ENCODE peak calls at places on chromosomes 7 and 10, in seven cellular contexts. One of them, this sample, is unnamed.

GRCh38 chr10:126135177-126135576 is 238.8 kb downstream of the FANK1 start:
- DNase-seq in left lobe of liver: no peak
- DNase-seq in pons: no peak
- DNase-seq in NCI-H226: no peak
- DNase-seq in GM20000: no peak
- DNase-seq in HTR-8/SVneo: no peak
- DNase-seq in AG09309: no peak
- DNase-seq in this sample: no peak

GRCh38 chr7:40202851-40203250 is 68.0 kb downstream of the SUGCT start:
- DNase-seq in HTR-8/SVneo: no peak
- DNase-seq in NCI-H226: peak
- DNase-seq in pons: no peak
- DNase-seq in GM20000: no peak
- DNase-seq in left lobe of liver: no peak
- DNase-seq in AG09309: no peak
- DNase-seq in this sample: no peak

GRCh38 chr7:118559207-118559606 is 334.7 kb downstream of the ANKRD7 start:
- DNase-seq in NCI-H226: no peak
- DNase-seq in AG09309: no peak
- DNase-seq in left lobe of liver: no peak
- DNase-seq in GM20000: no peak
- DNase-seq in pons: no peak
- DNase-seq in HTR-8/SVneo: no peak
- DNase-seq in this sample: no peak

GRCh38 chr7:82700739-82701138 is 257.2 kb upstream of the CACNA2D1 start:
- DNase-seq in AG09309: no peak
- DNase-seq in HTR-8/SVneo: no peak
- DNase-seq in GM20000: no peak
- DNase-seq in pons: no peak
- DNase-seq in left lobe of liver: no peak
- DNase-seq in NCI-H226: no peak
- DNase-seq in this sample: no peak

GRCh38 chr7:91628742-91629141 is 251.8 kb downstream of the MTERF1 start:
- DNase-seq in AG09309: no peak
- DNase-seq in GM20000: no peak
- DNase-seq in HTR-8/SVneo: no peak
- DNase-seq in pons: no peak
- DNase-seq in left lobe of liver: no peak
- DNase-seq in NCI-H226: peak
- DNase-seq in this sample: no peak

GRCh38 chr7:159091480-159092475 is 52.9 kb downstream of the VIPR2 start:
- DNase-seq in pons: no peak
- DNase-seq in HTR-8/SVneo: no peak
- DNase-seq in GM20000: no peak
- DNase-seq in AG09309: no peak
- DNase-seq in left lobe of liver: peak
- DNase-seq in NCI-H226: no peak
- DNase-seq in this sample: peak

GRCh38 chr10:91976324-91977051 is 52.9 kb downstream of the BTAF1 start:
- DNase-seq in NCI-H226: peak
- DNase-seq in left lobe of liver: no peak
- DNase-seq in AG09309: no peak
- DNase-seq in pons: no peak
- DNase-seq in GM20000: no peak
- DNase-seq in HTR-8/SVneo: no peak
- DNase-seq in this sample: no peak

GRCh38 chr7:22962775-22963358 is 51.1 kb downstream of the HYCC1 start:
- DNase-seq in HTR-8/SVneo: no peak
- DNase-seq in GM20000: no peak
- DNase-seq in left lobe of liver: no peak
- DNase-seq in NCI-H226: no peak
- DNase-seq in pons: no peak
- DNase-seq in AG09309: no peak
- DNase-seq in this sample: no peak

GRCh38 chr7:144048648-144049047 is at the start of gene OR2A5:
- DNase-seq in GM20000: no peak
- DNase-seq in AG09309: no peak
- DNase-seq in NCI-H226: no peak
- DNase-seq in left lobe of liver: no peak
- DNase-seq in pons: no peak
- DNase-seq in HTR-8/SVneo: no peak
- DNase-seq in this sample: no peak

GRCh38 chr7:6375346-6376101 is 72.2 kb downstream of the DAGLB start:
- DNase-seq in NCI-H226: no peak
- DNase-seq in GM20000: no peak
- DNase-seq in AG09309: no peak
- DNase-seq in left lobe of liver: no peak
- DNase-seq in pons: peak
- DNase-seq in HTR-8/SVneo: no peak
- DNase-seq in this sample: no peak

GRCh38 chr7:44235066-44235465 is 34.3 kb downstream of the YKT6 start:
- DNase-seq in left lobe of liver: no peak
- DNase-seq in pons: no peak
- DNase-seq in HTR-8/SVneo: no peak
- DNase-seq in NCI-H226: no peak
- DNase-seq in GM20000: no peak
- DNase-seq in AG09309: no peak
- DNase-seq in this sample: no peak

GRCh38 chr7:16484453-16485158 is 19.1 kb upstream of the SOSTDC1 start:
- DNase-seq in NCI-H226: peak
- DNase-seq in pons: no peak
- DNase-seq in GM20000: no peak
- DNase-seq in left lobe of liver: no peak
- DNase-seq in HTR-8/SVneo: peak
- DNase-seq in AG09309: no peak
- DNase-seq in this sample: no peak

GRCh38 chr7:152913492-152913891 is 153.9 kb downstream of the ACTR3B start:
- DNase-seq in left lobe of liver: no peak
- DNase-seq in pons: no peak
- DNase-seq in AG09309: no peak
- DNase-seq in GM20000: no peak
- DNase-seq in HTR-8/SVneo: no peak
- DNase-seq in NCI-H226: no peak
- DNase-seq in this sample: no peak

GRCh38 chr10:12412671-12413368 is 63.5 kb downstream of the CAMK1D start:
- DNase-seq in NCI-H226: no peak
- DNase-seq in left lobe of liver: no peak
- DNase-seq in pons: no peak
- DNase-seq in AG09309: no peak
- DNase-seq in HTR-8/SVneo: no peak
- DNase-seq in GM20000: no peak
- DNase-seq in this sample: no peak

GRCh38 chr10:87979847-87980246 is 116.4 kb downstream of the PTEN start:
- DNase-seq in pons: no peak
- DNase-seq in GM20000: no peak
- DNase-seq in HTR-8/SVneo: no peak
- DNase-seq in left lobe of liver: no peak
- DNase-seq in NCI-H226: no peak
- DNase-seq in AG09309: no peak
- DNase-seq in this sample: no peak

GRCh38 chr10:126147866-126148578 is 240.3 kb downstream of the ADAM12 start:
- DNase-seq in pons: no peak
- DNase-seq in left lobe of liver: no peak
- DNase-seq in HTR-8/SVneo: no peak
- DNase-seq in AG09309: peak
- DNase-seq in NCI-H226: no peak
- DNase-seq in GM20000: no peak
- DNase-seq in this sample: no peak

GRCh38 chr10:128000660-128001059 is 93.8 kb downstream of the PTPRE start:
- DNase-seq in left lobe of liver: no peak
- DNase-seq in NCI-H226: peak
- DNase-seq in AG09309: no peak
- DNase-seq in pons: peak
- DNase-seq in HTR-8/SVneo: no peak
- DNase-seq in GM20000: no peak
- DNase-seq in this sample: peak

GRCh38 chr7:1529383-1530116 is 952 bp upstream of the MAFK start:
- DNase-seq in HTR-8/SVneo: no peak
- DNase-seq in GM20000: no peak
- DNase-seq in left lobe of liver: peak
- DNase-seq in pons: no peak
- DNase-seq in NCI-H226: no peak
- DNase-seq in AG09309: no peak
- DNase-seq in this sample: no peak

GRCh38 chr10:132774905-132775863 is 10.8 kb downstream of the NKX6-2 start:
- DNase-seq in NCI-H226: peak
- DNase-seq in pons: peak
- DNase-seq in GM20000: no peak
- DNase-seq in AG09309: no peak
- DNase-seq in HTR-8/SVneo: no peak
- DNase-seq in left lobe of liver: no peak
- DNase-seq in this sample: no peak

GRCh38 chr7:1678070-1678543 is 8.0 kb downstream of the ELFN1 start:
- DNase-seq in NCI-H226: no peak
- DNase-seq in pons: no peak
- DNase-seq in AG09309: no peak
- DNase-seq in HTR-8/SVneo: no peak
- DNase-seq in GM20000: no peak
- DNase-seq in left lobe of liver: no peak
- DNase-seq in this sample: peak

GRCh38 chr10:122461367-122461728 is at the start of gene HTRA1:
- DNase-seq in NCI-H226: no peak
- DNase-seq in left lobe of liver: peak
- DNase-seq in GM20000: no peak
- DNase-seq in pons: peak
- DNase-seq in HTR-8/SVneo: peak
- DNase-seq in AG09309: no peak
- DNase-seq in this sample: no peak

GRCh38 chr7:131285558-131285957 is 42.1 kb upstream of the MKLN1 start:
- DNase-seq in NCI-H226: no peak
- DNase-seq in pons: no peak
- DNase-seq in AG09309: no peak
- DNase-seq in GM20000: no peak
- DNase-seq in HTR-8/SVneo: no peak
- DNase-seq in left lobe of liver: no peak
- DNase-seq in this sample: no peak

GRCh38 chr10:30284860-30285594 is 64.1 kb downstream of the MTPAP start:
- DNase-seq in pons: peak
- DNase-seq in left lobe of liver: no peak
- DNase-seq in NCI-H226: peak
- DNase-seq in HTR-8/SVneo: peak
- DNase-seq in GM20000: peak
- DNase-seq in AG09309: no peak
- DNase-seq in this sample: no peak

GRCh38 chr7:5428470-5429252 is 5.0 kb upstream of the TNRC18 start:
- DNase-seq in pons: peak
- DNase-seq in GM20000: no peak
- DNase-seq in left lobe of liver: peak
- DNase-seq in AG09309: peak
- DNase-seq in HTR-8/SVneo: peak
- DNase-seq in NCI-H226: peak
- DNase-seq in this sample: no peak

GRCh38 chr7:123494193-123494796 is 40.1 kb downstream of the IQUB start:
- DNase-seq in GM20000: peak
- DNase-seq in AG09309: no peak
- DNase-seq in pons: peak
- DNase-seq in left lobe of liver: no peak
- DNase-seq in NCI-H226: peak
- DNase-seq in HTR-8/SVneo: peak
- DNase-seq in this sample: no peak

GRCh38 chr7:137354361-137354760 is 10.8 kb upstream of the PTN start:
- DNase-seq in AG09309: no peak
- DNase-seq in pons: peak
- DNase-seq in NCI-H226: no peak
- DNase-seq in GM20000: no peak
- DNase-seq in HTR-8/SVneo: no peak
- DNase-seq in left lobe of liver: no peak
- DNase-seq in this sample: no peak

GRCh38 chr10:108097258-108097657 is 932.8 kb upstream of the SORCS1 start:
- DNase-seq in AG09309: no peak
- DNase-seq in GM20000: no peak
- DNase-seq in left lobe of liver: no peak
- DNase-seq in pons: no peak
- DNase-seq in HTR-8/SVneo: no peak
- DNase-seq in NCI-H226: no peak
- DNase-seq in this sample: no peak

GRCh38 chr7:98655611-98656010 is 38.5 kb downstream of the NPTX2 start:
- DNase-seq in pons: no peak
- DNase-seq in AG09309: no peak
- DNase-seq in left lobe of liver: no peak
- DNase-seq in HTR-8/SVneo: no peak
- DNase-seq in GM20000: no peak
- DNase-seq in NCI-H226: no peak
- DNase-seq in this sample: no peak

GRCh38 chr7:53521638-53522184 is 486.3 kb downstream of the POM121L12 start:
- DNase-seq in HTR-8/SVneo: no peak
- DNase-seq in left lobe of liver: no peak
- DNase-seq in pons: no peak
- DNase-seq in GM20000: no peak
- DNase-seq in NCI-H226: no peak
- DNase-seq in AG09309: no peak
- DNase-seq in this sample: no peak

GRCh38 chr7:102933763-102934162 is 21.0 kb downstream of the LRRC17 start:
- DNase-seq in AG09309: peak
- DNase-seq in pons: peak
- DNase-seq in HTR-8/SVneo: no peak
- DNase-seq in GM20000: no peak
- DNase-seq in left lobe of liver: no peak
- DNase-seq in NCI-H226: no peak
- DNase-seq in this sample: peak

GRCh38 chr10:126179637-126180036 is 208.6 kb downstream of the ADAM12 start:
- DNase-seq in AG09309: no peak
- DNase-seq in GM20000: no peak
- DNase-seq in pons: no peak
- DNase-seq in NCI-H226: no peak
- DNase-seq in HTR-8/SVneo: no peak
- DNase-seq in left lobe of liver: no peak
- DNase-seq in this sample: no peak

GRCh38 chr10:114081911-114082583 is 38.4 kb downstream of the ADRB1 start:
- DNase-seq in HTR-8/SVneo: no peak
- DNase-seq in left lobe of liver: no peak
- DNase-seq in NCI-H226: no peak
- DNase-seq in GM20000: no peak
- DNase-seq in pons: no peak
- DNase-seq in AG09309: no peak
- DNase-seq in this sample: no peak

GRCh38 chr10:30027057-30028005 is 32.1 kb downstream of the JCAD start:
- DNase-seq in GM20000: peak
- DNase-seq in HTR-8/SVneo: no peak
- DNase-seq in left lobe of liver: peak
- DNase-seq in NCI-H226: no peak
- DNase-seq in AG09309: no peak
- DNase-seq in pons: no peak
- DNase-seq in this sample: no peak

GRCh38 chr7:44281811-44282600 is 43.4 kb downstream of the CAMK2B start:
- DNase-seq in pons: no peak
- DNase-seq in NCI-H226: no peak
- DNase-seq in HTR-8/SVneo: no peak
- DNase-seq in left lobe of liver: peak
- DNase-seq in AG09309: no peak
- DNase-seq in GM20000: no peak
- DNase-seq in this sample: peak

GRCh38 chr10:36872702-36873393 is 252.6 kb upstream of the ANKRD30A start:
- DNase-seq in GM20000: no peak
- DNase-seq in NCI-H226: no peak
- DNase-seq in HTR-8/SVneo: no peak
- DNase-seq in left lobe of liver: no peak
- DNase-seq in pons: no peak
- DNase-seq in AG09309: no peak
- DNase-seq in this sample: no peak

GRCh38 chr7:155456772-155457543 is 971 bp upstream of the EN2 start:
- DNase-seq in GM20000: peak
- DNase-seq in pons: peak
- DNase-seq in NCI-H226: no peak
- DNase-seq in left lobe of liver: peak
- DNase-seq in HTR-8/SVneo: no peak
- DNase-seq in AG09309: no peak
- DNase-seq in this sample: no peak